ENCODE peak calls at places on chromosomes 4 and X, in four cellular contexts. Q is suprapubic skin, K is brain microvascular endothelial cell, E is A549. M is an unnamed sample.

GRCh38 chrX:74280759-74281158 is 23.2 kb upstream of the ZCCHC13 start:
- DNase-seq in E (no peak), K (no peak), Q (no peak), M (no peak)

GRCh38 chr4:40984051-40984450 is 230.3 kb downstream of the APBB2 start:
- DNase-seq in K (no peak), Q (no peak), E (no peak), M (no peak)

GRCh38 chrX:103919336-103919682 is 43.1 kb upstream of the TMSB15B start:
- DNase-seq in Q (no peak), K (peak; percentile 8), E (peak; percentile 72), M (peak; percentile 59)

GRCh38 chr4:119781044-119781443 is 152.4 kb upstream of the PDE5A start:
- DNase-seq in Q (no peak), K (no peak), E (no peak), M (no peak)

GRCh38 chrX:122934131-122934530 is 249.9 kb upstream of the GRIA3 start:
- DNase-seq in E (no peak), Q (no peak), K (no peak), M (no peak)

GRCh38 chr4:37891221-37892159 is 606 bp downstream of the TBC1D1 start:
- DNase-seq in K (no peak), Q (no peak), E (peak; percentile 8), M (peak; percentile 34)

GRCh38 chrX:29824176-29824906 is 391.0 kb upstream of the MAGEB2 start:
- DNase-seq in E (no peak), Q (no peak), K (no peak), M (no peak)

GRCh38 chr4:3880595-3881120 is 114.5 kb downstream of the ADRA2C start:
- DNase-seq in K (peak; percentile 39), Q (peak; percentile 81), E (peak; percentile 33), M (peak; percentile 56)

GRCh38 chr4:41200486-41201017 is 13.8 kb downstream of the APBB2 start:
- DNase-seq in Q (no peak), K (no peak), E (no peak), M (peak; percentile 56)

GRCh38 chr4:26061248-26061986 is 147.4 kb downstream of the SMIM20 start:
- DNase-seq in Q (no peak), E (peak; percentile 15), K (peak; percentile 29), M (peak; percentile 59)

GRCh38 chr4:8414377-8414776 is 26.1 kb downstream of the ACOX3 start:
- DNase-seq in K (no peak), Q (no peak), E (no peak), M (no peak)

GRCh38 chrX:43998374-43998773 is 25.2 kb upstream of the NDP start:
- DNase-seq in K (no peak), E (no peak), Q (no peak), M (no peak)

GRCh38 chrX:103628386-103629290 is at the start of gene TCEAL1:
- DNase-seq in K (peak; percentile 12), Q (peak; percentile 75), E (no peak), M (peak; percentile 40)

GRCh38 chrX:29952016-29952415 is 263.3 kb upstream of the MAGEB2 start:
- DNase-seq in E (no peak), Q (no peak), K (no peak), M (peak; percentile 7)

GRCh38 chr4:36308150-36308549 is 26.7 kb downstream of the DTHD1 start:
- DNase-seq in Q (no peak), E (no peak), K (no peak), M (no peak)

GRCh38 chr4:153204247-153205027 is at the start of gene TRIM2:
- DNase-seq in K (peak; percentile 89), Q (peak; percentile 87), E (no peak), M (peak; percentile 84)

GRCh38 chrX:17654116-17654515 is 83.2 kb upstream of the SCML1 start:
- DNase-seq in K (no peak), Q (no peak), E (no peak), M (no peak)

GRCh38 chr4:77075869-77076801 is at the start of gene CCNI:
- DNase-seq in K (peak; percentile 95), E (peak; percentile 70), Q (peak; percentile 96), M (peak; percentile 99)

GRCh38 chr4:77073981-77074865 is 1.6 kb downstream of the CCNI start:
- DNase-seq in E (no peak), K (no peak), Q (no peak), M (peak; percentile 35)

GRCh38 chr4:77072195-77072753 is 3.5 kb downstream of the CCNI start:
- DNase-seq in Q (no peak), E (no peak), K (no peak), M (no peak)

GRCh38 chr4:77074961-77075855 is 581 bp downstream of the CCNI start:
- DNase-seq in K (peak; percentile 57), Q (peak; percentile 88), E (no peak), M (peak; percentile 77)

GRCh38 chr4:77073106-77073858 is 2.5 kb downstream of the CCNI start:
- DNase-seq in E (no peak), K (no peak), Q (no peak), M (peak; percentile 55)
- H3K4me3 ChIP-seq in E (peak overlapping the region; percentile 81), K (peak overlapping the region; percentile 81), Q (peak overlapping the region; percentile 78), M (peak overlapping the region; percentile 84)

DNA sequence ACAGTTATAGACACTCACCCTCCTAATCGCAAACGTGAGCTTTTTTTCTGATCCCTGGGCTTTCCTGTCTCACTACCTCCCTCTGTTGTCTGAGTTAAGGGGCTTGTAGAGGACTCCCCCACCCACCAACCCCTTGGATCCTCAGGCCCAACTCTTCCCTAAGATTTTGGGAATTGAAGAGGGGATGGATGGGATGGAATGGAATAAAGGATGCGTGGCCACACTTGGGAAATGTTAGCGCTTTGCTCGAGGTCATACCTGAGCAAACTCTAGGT is 1.5 kb downstream of the CNKSR2 start:
- DNase-seq in E (peak; percentile 38), Q (no peak), K (no peak), M (no peak)
- TF ChIP-seq CTCF in E (no peak), Q (no peak), K (peak; percentile 37), M (no peak)

DNA sequence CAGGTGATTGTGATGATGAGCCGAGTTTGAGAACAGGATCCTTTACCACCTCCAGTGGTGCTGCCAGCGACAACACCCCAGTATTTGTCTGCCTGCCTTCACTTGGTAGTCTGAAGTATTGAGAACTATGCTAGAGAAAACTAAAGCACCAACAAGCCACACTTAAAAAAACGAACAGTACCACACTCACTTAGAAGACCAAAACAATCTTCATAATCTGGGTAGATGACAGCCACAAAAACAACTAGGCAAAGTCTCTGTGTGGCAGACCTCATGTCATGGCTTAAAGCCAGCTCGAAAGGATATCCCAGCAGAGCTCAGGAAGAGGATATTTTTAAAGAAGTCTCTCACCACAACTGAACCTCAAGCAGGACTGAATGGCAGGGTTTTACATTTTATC is 236.0 kb downstream of the GPC3 start:
- DNase-seq in K (no peak), E (no peak), Q (no peak), M (no peak)
- H3K4me3 ChIP-seq in K (no peak overlapping the region), E (no peak overlapping the region), Q (no peak overlapping the region), M (no peak overlapping the region)

GRCh38 chrX:121254336-121254735 is 206.9 kb downstream of the GLUD2 start:
- DNase-seq in Q (no peak), E (no peak), K (no peak), M (peak; percentile 4)
- TF ChIP-seq CTCF in Q (no peak), E (no peak), K (peak; percentile 33), M (peak; percentile 4)

GRCh38 chr4:7103599-7104365 is 35.9 kb upstream of the GRPEL1 start:
- DNase-seq in Q (no peak), K (peak; percentile 6), E (peak; percentile 28), M (no peak)

GRCh38 chr4:7104366-7105031 is 36.6 kb upstream of the GRPEL1 start:
- DNase-seq in K (no peak), E (no peak), Q (no peak), M (no peak)

GRCh38 chr4:7103031-7103598 is 35.3 kb upstream of the GRPEL1 start:
- DNase-seq in Q (peak; percentile 94), K (peak; percentile 55), E (peak; percentile 86), M (peak; percentile 61)

GRCh38 chr4:7105261-7105660 is 37.4 kb upstream of the GRPEL1 start:
- DNase-seq in E (no peak), Q (no peak), K (no peak), M (peak; percentile 18)

DNA sequence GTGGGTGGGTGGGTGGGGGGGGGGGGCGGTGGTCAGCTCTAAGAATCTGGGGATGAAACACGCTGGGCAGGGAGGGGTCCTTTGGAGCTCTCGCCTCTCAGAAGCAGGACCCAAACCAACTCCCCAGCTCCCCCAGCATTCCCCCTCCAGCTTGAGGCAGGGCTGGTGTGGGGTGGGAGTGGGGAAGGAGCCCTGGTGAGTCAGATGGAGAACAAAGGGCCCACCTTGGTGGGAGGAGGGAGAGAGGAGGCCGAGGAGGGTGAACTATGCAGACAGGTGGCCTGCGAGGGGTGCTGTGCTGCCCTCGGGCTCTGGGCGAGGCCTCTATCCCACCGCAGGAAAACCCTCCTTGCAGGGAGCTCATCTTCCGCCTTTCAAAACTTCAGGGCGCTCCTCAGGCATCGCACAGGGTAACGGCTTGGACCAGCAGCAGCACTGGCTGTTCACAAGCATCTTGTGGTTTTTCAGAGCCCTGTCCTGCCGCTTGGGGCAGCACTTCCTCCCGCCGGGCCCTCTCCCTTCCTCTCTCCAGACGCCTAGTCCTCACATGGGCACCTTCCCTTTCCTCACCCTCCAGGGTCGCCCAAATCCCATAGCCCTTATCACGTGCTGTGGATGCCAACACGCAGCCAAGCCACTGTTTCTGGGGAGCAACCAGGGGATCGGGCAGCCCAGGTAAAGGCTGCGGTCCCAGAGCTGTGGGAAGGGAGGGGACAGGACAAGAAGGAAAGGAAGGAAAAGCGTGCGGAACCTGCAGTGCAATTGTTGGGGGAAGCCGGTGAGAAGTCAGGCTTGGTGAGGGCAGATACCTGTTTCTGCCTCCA is 34.0 kb upstream of the GRPEL1 start:
- DNase-seq in E (peak; percentile 77), K (peak; percentile 60), Q (peak; percentile 90), M (peak; percentile 48)
- H3K4me3 ChIP-seq in E (peak overlapping the region; percentile 66), K (peak overlapping the region; percentile 15), Q (peak overlapping the region; percentile 74), M (no peak overlapping the region)

M was measured in cardiac fibroblast.